ENCODE peak calls at places on chromosomes 13 and 19, in four cellular contexts. One of them, this sample, is unnamed.
A peak's percentile ranks its signal among the peaks of the same experiment; 100 is the strongest.

GRCh38 chr19:11400695-11401291 is 16.7 kb upstream of the EPOR start:
- DNase-seq in memory B cell: no peak
- DNase-seq in activated CD4-positive, CD25-positive, alpha-beta regulatory T cell treated with anti-CD3 and anti-CD28 coated beads, Interleukin-2, amount 50 U/mL, for 16 hours: no peak
- DNase-seq in BE2C: no peak
- DNase-seq in this sample: peak; percentile 36

GRCh38 chr13:109043561-109044075 is 414.2 kb downstream of the MYO16 start:
- DNase-seq in BE2C: no peak
- DNase-seq in activated CD4-positive, CD25-positive, alpha-beta regulatory T cell treated with anti-CD3 and anti-CD28 coated beads, Interleukin-2, amount 50 U/mL, for 16 hours: no peak
- DNase-seq in memory B cell: no peak
- DNase-seq in this sample: no peak

GRCh38 chr13:34805347-34805746 is 136.7 kb upstream of the NBEA start:
- DNase-seq in BE2C: no peak
- DNase-seq in activated CD4-positive, CD25-positive, alpha-beta regulatory T cell treated with anti-CD3 and anti-CD28 coated beads, Interleukin-2, amount 50 U/mL, for 16 hours: no peak
- DNase-seq in memory B cell: no peak
- DNase-seq in this sample: no peak

GRCh38 chr13:110137677-110138008 is 169.3 kb downstream of the COL4A1 start:
- DNase-seq in activated CD4-positive, CD25-positive, alpha-beta regulatory T cell treated with anti-CD3 and anti-CD28 coated beads, Interleukin-2, amount 50 U/mL, for 16 hours: no peak
- DNase-seq in BE2C: no peak
- DNase-seq in memory B cell: no peak
- DNase-seq in this sample: peak; percentile 83

GRCh38 chr13:112891477-112892401 is 77.3 kb upstream of the MCF2L start:
- DNase-seq in memory B cell: no peak
- DNase-seq in BE2C: no peak
- DNase-seq in activated CD4-positive, CD25-positive, alpha-beta regulatory T cell treated with anti-CD3 and anti-CD28 coated beads, Interleukin-2, amount 50 U/mL, for 16 hours: no peak
- DNase-seq in this sample: no peak

GRCh38 chr19:13505761-13506549 is at the start of gene CACNA1A:
- DNase-seq in memory B cell: no peak
- DNase-seq in BE2C: peak; percentile 11
- DNase-seq in activated CD4-positive, CD25-positive, alpha-beta regulatory T cell treated with anti-CD3 and anti-CD28 coated beads, Interleukin-2, amount 50 U/mL, for 16 hours: no peak
- DNase-seq in this sample: peak; percentile 73

GRCh38 chr13:106163426-106163825 is 372.0 kb downstream of the EFNB2 start:
- DNase-seq in BE2C: no peak
- DNase-seq in memory B cell: no peak
- DNase-seq in activated CD4-positive, CD25-positive, alpha-beta regulatory T cell treated with anti-CD3 and anti-CD28 coated beads, Interleukin-2, amount 50 U/mL, for 16 hours: no peak
- DNase-seq in this sample: no peak

GRCh38 chr13:44573790-44574465 is 2.2 kb downstream of the TSC22D1 start:
- DNase-seq in memory B cell: no peak
- DNase-seq in BE2C: peak; percentile 50
- DNase-seq in activated CD4-positive, CD25-positive, alpha-beta regulatory T cell treated with anti-CD3 and anti-CD28 coated beads, Interleukin-2, amount 50 U/mL, for 16 hours: no peak
- DNase-seq in this sample: peak; percentile 27

GRCh38 chr13:28396053-28396452 is 98.9 kb downstream of the FLT1 start:
- DNase-seq in memory B cell: no peak
- DNase-seq in BE2C: no peak
- DNase-seq in activated CD4-positive, CD25-positive, alpha-beta regulatory T cell treated with anti-CD3 and anti-CD28 coated beads, Interleukin-2, amount 50 U/mL, for 16 hours: no peak
- DNase-seq in this sample: no peak

GRCh38 chr13:43185206-43185605 is 161.8 kb downstream of the DNAJC15 start:
- DNase-seq in activated CD4-positive, CD25-positive, alpha-beta regulatory T cell treated with anti-CD3 and anti-CD28 coated beads, Interleukin-2, amount 50 U/mL, for 16 hours: no peak
- DNase-seq in BE2C: peak; percentile 22
- DNase-seq in memory B cell: no peak
- DNase-seq in this sample: no peak

GRCh38 chr19:38394488-38394887 is 6.0 kb downstream of the SPRED3 start:
- DNase-seq in memory B cell: no peak
- DNase-seq in activated CD4-positive, CD25-positive, alpha-beta regulatory T cell treated with anti-CD3 and anti-CD28 coated beads, Interleukin-2, amount 50 U/mL, for 16 hours: no peak
- DNase-seq in BE2C: no peak
- DNase-seq in this sample: no peak

GRCh38 chr13:53018690-53019647 is 9.6 kb upstream of the OLFM4 start:
- DNase-seq in BE2C: no peak
- DNase-seq in activated CD4-positive, CD25-positive, alpha-beta regulatory T cell treated with anti-CD3 and anti-CD28 coated beads, Interleukin-2, amount 50 U/mL, for 16 hours: no peak
- DNase-seq in memory B cell: no peak
- DNase-seq in this sample: no peak

GRCh38 chr19:56108447-56109195 is 12.5 kb downstream of the ZNF787 start:
- DNase-seq in BE2C: no peak
- DNase-seq in activated CD4-positive, CD25-positive, alpha-beta regulatory T cell treated with anti-CD3 and anti-CD28 coated beads, Interleukin-2, amount 50 U/mL, for 16 hours: no peak
- DNase-seq in memory B cell: no peak
- DNase-seq in this sample: no peak

GRCh38 chr19:16067205-16067938 is 8.9 kb upstream of the TPM4 start:
- DNase-seq in memory B cell: no peak
- DNase-seq in BE2C: no peak
- DNase-seq in activated CD4-positive, CD25-positive, alpha-beta regulatory T cell treated with anti-CD3 and anti-CD28 coated beads, Interleukin-2, amount 50 U/mL, for 16 hours: no peak
- DNase-seq in this sample: no peak

This sample was measured in SK-N-SH.